ENCODE peak calls at places on chromosomes 16 and 17, in ten cellular contexts. S is stomach, D is PC-9, L is ovary, V is A549, C is cardiac muscle cell, X is H1, F is RWPE2, T is pancreas, B is ascending aorta. Z is an unnamed sample.

GRCh38 chr17:41507315-41507880 is 2.0 kb upstream of the KRT13 start:
- DNase-seq in V (no peak), T (no peak), C (no peak), S (no peak), L (no peak), B (no peak), F (no peak), D (peak; percentile 82), X (no peak), Z (no peak)

GRCh38 chr17:74937064-74938051 is 1.7 kb downstream of the OTOP3 start:
- DNase-seq in V (no peak), F (no peak), X (no peak), L (no peak), S (no peak), T (no peak), D (no peak), C (peak; percentile 57), B (no peak), Z (no peak)

GRCh38 chr17:72850410-72850809 is 242.1 kb downstream of the SLC39A11 start:
- DNase-seq in C (no peak), T (no peak), D (no peak), X (no peak), V (peak; percentile 18), L (no peak), S (no peak), B (no peak), F (no peak), Z (no peak)

GRCh38 chr17:35056013-35056412 is 7.5 kb downstream of the RFFL start:
- DNase-seq in F (no peak), L (no peak), C (no peak), S (no peak), V (no peak), T (no peak), D (no peak), B (no peak), X (no peak), Z (no peak)

GRCh38 chr16:71367243-71367976 is 8.9 kb downstream of the CALB2 start:
- DNase-seq in C (peak; percentile 76), T (peak; percentile 42), B (no peak), V (peak; percentile 73), X (peak; percentile 93), L (no peak), F (no peak), D (peak; percentile 44), S (peak; percentile 28), Z (no peak)

GRCh38 chr17:52235416-52235960 is 77.0 kb upstream of the CA10 start:
- DNase-seq in T (no peak), F (no peak), V (no peak), L (no peak), D (no peak), B (no peak), C (no peak), X (no peak), S (no peak), Z (no peak)

GRCh38 chr17:28982191-28982793 is 23.5 kb downstream of the SEZ6 start:
- DNase-seq in V (no peak), X (no peak), C (no peak), S (no peak), B (no peak), T (no peak), L (no peak), F (no peak), D (no peak), Z (no peak)

GRCh38 chr17:28950752-28951427 is 428 bp downstream of the PHF12 start:
- DNase-seq in S (no peak), X (no peak), L (no peak), T (no peak), D (no peak), C (no peak), V (no peak), F (no peak), B (no peak), Z (no peak)

GRCh38 chr17:75688209-75688771 is 21.2 kb downstream of the SAP30BP start:
- DNase-seq in L (no peak), S (peak; percentile 39), C (no peak), V (no peak), B (no peak), F (no peak), D (peak; percentile 61), X (no peak), T (no peak), Z (no peak)

GRCh38 chr17:57862990-57863667 is 13.3 kb upstream of the MRPS23 start:
- DNase-seq in C (no peak), S (no peak), B (no peak), T (no peak), L (no peak), X (no peak), F (no peak), D (no peak), V (no peak), Z (peak; percentile 85)

GRCh38 chr16:2001456-2002355 is 7.9 kb downstream of the ZNF598 start:
- DNase-seq in C (no peak), T (peak; percentile 52), X (no peak), F (no peak), S (no peak), V (no peak), B (no peak), L (no peak), D (no peak), Z (no peak)

GRCh38 chr17:77365584-77366186 is 224.9 kb downstream of the SEC14L1 start:
- DNase-seq in T (peak; percentile 65), F (no peak), L (peak; percentile 72), X (no peak), D (peak; percentile 53), C (no peak), V (peak; percentile 76), B (peak; percentile 68), S (peak; percentile 79), Z (no peak)

GRCh38 chr17:51493206-51493605 is 232.9 kb downstream of the UTP18 start:
- DNase-seq in C (no peak), T (no peak), L (no peak), X (no peak), B (no peak), F (no peak), D (no peak), V (no peak), S (no peak), Z (no peak)

GRCh38 chr17:17361543-17362511 is 58.7 kb downstream of the NT5M start:
- DNase-seq in L (no peak), T (no peak), S (no peak), X (no peak), C (no peak), F (peak; percentile 29), B (no peak), D (no peak), V (no peak), Z (no peak)

GRCh38 chr17:11871773-11872172 is 125.5 kb downstream of the ZNF18 start:
- DNase-seq in C (no peak), X (no peak), S (no peak), F (no peak), L (no peak), T (no peak), D (no peak), B (no peak), V (peak; percentile 12), Z (no peak)

GRCh38 chr17:45919136-45919535 is 24.8 kb downstream of the MAPT start:
- DNase-seq in X (no peak), F (no peak), C (no peak), B (no peak), V (no peak), T (no peak), D (no peak), L (no peak), S (no peak), Z (no peak)

GRCh38 chr17:33954597-33954996 is 300.5 kb upstream of the CCL2 start:
- DNase-seq in C (no peak), T (no peak), X (no peak), B (no peak), L (no peak), D (no peak), F (no peak), S (no peak), V (no peak), Z (no peak)

GRCh38 chr16:88334517-88335149 is 48.1 kb upstream of the ZNF469 start:
- DNase-seq in V (peak; percentile 55), B (no peak), C (no peak), T (no peak), X (no peak), D (peak; percentile 33), S (no peak), L (no peak), F (no peak), Z (no peak)

DNA sequence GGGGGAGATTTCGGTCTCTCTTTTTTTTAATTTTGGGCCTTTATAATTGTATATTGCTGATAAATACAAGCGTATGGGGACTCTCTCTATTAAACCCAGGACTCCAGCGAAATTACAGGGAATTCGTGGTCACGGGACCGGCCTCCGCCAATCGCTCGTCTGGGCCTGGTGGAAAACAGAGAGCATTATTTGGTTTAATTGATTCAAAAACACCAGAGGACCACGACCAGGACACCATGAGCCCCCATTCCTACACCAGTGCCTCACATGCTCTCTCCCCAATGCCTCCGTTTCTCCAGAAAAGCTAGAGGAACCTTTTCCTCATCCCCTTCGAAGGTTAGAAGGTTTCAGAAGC is at the start of gene HOXB2:
- DNase-seq in C (peak; percentile 67), B (no peak), X (no peak), T (no peak), S (no peak), V (no peak), F (no peak), D (no peak), L (no peak), Z (no peak)
- H3K4me3 ChIP-seq in C (peak within 1 kb of the TSS; percentile 90), B (peak within 1 kb of the TSS; percentile 76), X (peak within 1 kb of the TSS; percentile 44), T (peak within 1 kb of the TSS; percentile 35), S (peak within 1 kb of the TSS; percentile 67), V (peak within 1 kb of the TSS; percentile 44), F (no peak within 1 kb of the TSS), D (no peak within 1 kb of the TSS), L (peak within 1 kb of the TSS; percentile 54), Z (peak within 1 kb of the TSS; percentile 65)

GRCh38 chr16:17368511-17368910 is 102.2 kb downstream of the XYLT1 start:
- DNase-seq in D (no peak), X (no peak), F (no peak), C (no peak), V (no peak), L (no peak), B (no peak), T (no peak), S (no peak), Z (no peak)
- H3K4me1 ChIP-seq in D (no peaks in the 10 kb centered on the region), X (peaks cover 23% of the 10 kb centered on the region), F (peaks cover 19% of the 10 kb centered on the region), C (peaks cover 9% of the 10 kb centered on the region), V (no peaks in the 10 kb centered on the region), L (peaks cover 13% of the 10 kb centered on the region), B (peaks cover 3% of the 10 kb centered on the region), T (no peaks in the 10 kb centered on the region), S (peaks cover 43% of the 10 kb centered on the region), Z (peaks cover 60% of the 10 kb centered on the region)

GRCh38 chr17:15263680-15264079 is 1.4 kb downstream of the PMP22 start:
- DNase-seq in C (no peak), F (no peak), L (no peak), X (no peak), D (no peak), B (no peak), S (no peak), T (no peak), V (no peak), Z (no peak)
- TF ChIP-seq CTCF in C (no peak), F (no peak), L (no peak), X (no peak), D (no peak), B (no peak), S (no peak), T (no peak), V (no peak), Z (no peak)

GRCh38 chr16:50620646-50621451 is 60.3 kb downstream of the SNX20 start:
- DNase-seq in L (no peak), C (no peak), X (no peak), V (no peak), D (no peak), B (no peak), T (no peak), S (no peak), F (no peak), Z (no peak)
- H3K4me3 ChIP-seq in L (no peak overlapping the region), C (no peak overlapping the region), X (no peak overlapping the region), V (no peak overlapping the region), D (no peak overlapping the region), B (no peak overlapping the region), T (no peak overlapping the region), S (no peak overlapping the region), F (no peak overlapping the region), Z (no peak overlapping the region)